ENCODE peak calls at places on chromosomes 7 and 10, in nine cellular contexts. One of them, this sample, is unnamed.

GRCh38 chr7:27897001-27897400 is 157.0 kb downstream of the TAX1BP1 start:
- DNase-seq in PC-3: no peak
- DNase-seq in mammary epithelial cell: no peak
- DNase-seq in uterus: no peak
- DNase-seq in tibial artery: no peak
- DNase-seq in tibial nerve: no peak
- DNase-seq in Peyer's patch: no peak
- DNase-seq in psoas muscle: no peak
- DNase-seq in dorsolateral prefrontal cortex: no peak
- DNase-seq in this sample: no peak

GRCh38 chr7:13532028-13532753 is 457.3 kb downstream of the ETV1 start:
- DNase-seq in PC-3: no peak
- DNase-seq in uterus: no peak
- DNase-seq in psoas muscle: no peak
- DNase-seq in tibial nerve: no peak
- DNase-seq in tibial artery: no peak
- DNase-seq in dorsolateral prefrontal cortex: no peak
- DNase-seq in Peyer's patch: no peak
- DNase-seq in mammary epithelial cell: no peak
- DNase-seq in this sample: no peak

GRCh38 chr7:143436539-143436938 is 6.7 kb upstream of the TAS2R60 start:
- DNase-seq in dorsolateral prefrontal cortex: no peak
- DNase-seq in psoas muscle: no peak
- DNase-seq in PC-3: no peak
- DNase-seq in uterus: no peak
- DNase-seq in Peyer's patch: no peak
- DNase-seq in tibial artery: no peak
- DNase-seq in tibial nerve: no peak
- DNase-seq in mammary epithelial cell: no peak
- DNase-seq in this sample: no peak

GRCh38 chr10:96833220-96834001 is 1.3 kb downstream of the LCOR start:
- DNase-seq in dorsolateral prefrontal cortex: peak
- DNase-seq in psoas muscle: no peak
- DNase-seq in PC-3: no peak
- DNase-seq in tibial artery: no peak
- DNase-seq in uterus: peak
- DNase-seq in tibial nerve: no peak
- DNase-seq in mammary epithelial cell: peak
- DNase-seq in Peyer's patch: peak
- DNase-seq in this sample: no peak

GRCh38 chr10:103716206-103717160 is 138.9 kb downstream of the SH3PXD2A start:
- DNase-seq in uterus: no peak
- DNase-seq in PC-3: peak
- DNase-seq in Peyer's patch: no peak
- DNase-seq in mammary epithelial cell: peak
- DNase-seq in psoas muscle: no peak
- DNase-seq in dorsolateral prefrontal cortex: peak
- DNase-seq in tibial artery: no peak
- DNase-seq in tibial nerve: no peak
- DNase-seq in this sample: no peak

GRCh38 chr7:127392182-127392565 is 334 bp downstream of the ZNF800 start:
- DNase-seq in Peyer's patch: no peak
- DNase-seq in psoas muscle: peak
- DNase-seq in tibial nerve: no peak
- DNase-seq in mammary epithelial cell: peak
- DNase-seq in uterus: peak
- DNase-seq in PC-3: peak
- DNase-seq in dorsolateral prefrontal cortex: peak
- DNase-seq in tibial artery: peak
- DNase-seq in this sample: peak

GRCh38 chr7:92991190-92991589 is 126.6 kb downstream of the SAMD9 start:
- DNase-seq in uterus: no peak
- DNase-seq in dorsolateral prefrontal cortex: no peak
- DNase-seq in Peyer's patch: no peak
- DNase-seq in mammary epithelial cell: no peak
- DNase-seq in tibial artery: no peak
- DNase-seq in tibial nerve: no peak
- DNase-seq in PC-3: no peak
- DNase-seq in psoas muscle: no peak
- DNase-seq in this sample: no peak

GRCh38 chr10:96512997-96513685 is 585 bp downstream of the TLL2 start:
- DNase-seq in psoas muscle: no peak
- DNase-seq in tibial nerve: no peak
- DNase-seq in mammary epithelial cell: no peak
- DNase-seq in dorsolateral prefrontal cortex: no peak
- DNase-seq in uterus: no peak
- DNase-seq in PC-3: no peak
- DNase-seq in tibial artery: no peak
- DNase-seq in Peyer's patch: no peak
- DNase-seq in this sample: peak

GRCh38 chr10:91672021-91672608 is 39.2 kb upstream of the PPP1R3C start:
- DNase-seq in uterus: no peak
- DNase-seq in Peyer's patch: no peak
- DNase-seq in mammary epithelial cell: peak
- DNase-seq in tibial artery: no peak
- DNase-seq in PC-3: peak
- DNase-seq in tibial nerve: no peak
- DNase-seq in dorsolateral prefrontal cortex: no peak
- DNase-seq in psoas muscle: no peak
- DNase-seq in this sample: no peak

GRCh38 chr10:22323538-22324305 is 2.8 kb downstream of the BMI1 start:
- DNase-seq in Peyer's patch: no peak
- DNase-seq in dorsolateral prefrontal cortex: no peak
- DNase-seq in PC-3: peak
- DNase-seq in tibial nerve: no peak
- DNase-seq in psoas muscle: no peak
- DNase-seq in uterus: no peak
- DNase-seq in mammary epithelial cell: no peak
- DNase-seq in tibial artery: no peak
- DNase-seq in this sample: no peak

GRCh38 chr7:23594879-23595604 is 2.1 kb upstream of the CCDC126 start:
- DNase-seq in PC-3: peak
- DNase-seq in uterus: no peak
- DNase-seq in tibial nerve: no peak
- DNase-seq in psoas muscle: no peak
- DNase-seq in mammary epithelial cell: peak
- DNase-seq in dorsolateral prefrontal cortex: no peak
- DNase-seq in tibial artery: no peak
- DNase-seq in Peyer's patch: no peak
- DNase-seq in this sample: no peak

GRCh38 chr10:123996302-123996701 is 97.1 kb downstream of the CHST15 start:
- DNase-seq in PC-3: peak
- DNase-seq in tibial nerve: no peak
- DNase-seq in dorsolateral prefrontal cortex: no peak
- DNase-seq in uterus: no peak
- DNase-seq in mammary epithelial cell: no peak
- DNase-seq in psoas muscle: no peak
- DNase-seq in Peyer's patch: no peak
- DNase-seq in tibial artery: no peak
- DNase-seq in this sample: no peak

GRCh38 chr10:123998197-123999141 is 94.9 kb downstream of the CHST15 start:
- DNase-seq in dorsolateral prefrontal cortex: no peak
- DNase-seq in PC-3: no peak
- DNase-seq in psoas muscle: no peak
- DNase-seq in mammary epithelial cell: no peak
- DNase-seq in tibial artery: no peak
- DNase-seq in Peyer's patch: no peak
- DNase-seq in tibial nerve: no peak
- DNase-seq in uterus: no peak
- DNase-seq in this sample: no peak

GRCh38 chr10:123997013-123997412 is 96.4 kb downstream of the CHST15 start:
- DNase-seq in dorsolateral prefrontal cortex: no peak
- DNase-seq in psoas muscle: no peak
- DNase-seq in mammary epithelial cell: no peak
- DNase-seq in Peyer's patch: no peak
- DNase-seq in tibial nerve: no peak
- DNase-seq in PC-3: no peak
- DNase-seq in uterus: no peak
- DNase-seq in tibial artery: no peak
- DNase-seq in this sample: no peak

GRCh38 chr10:123999261-123999660 is 94.1 kb downstream of the CHST15 start:
- DNase-seq in tibial artery: no peak
- DNase-seq in dorsolateral prefrontal cortex: no peak
- DNase-seq in Peyer's patch: no peak
- DNase-seq in psoas muscle: no peak
- DNase-seq in uterus: no peak
- DNase-seq in mammary epithelial cell: no peak
- DNase-seq in PC-3: no peak
- DNase-seq in tibial nerve: no peak
- DNase-seq in this sample: no peak

GRCh38 chr10:123997486-123998196 is 95.8 kb downstream of the CHST15 start:
- DNase-seq in psoas muscle: no peak
- DNase-seq in tibial nerve: no peak
- DNase-seq in uterus: no peak
- DNase-seq in PC-3: peak
- DNase-seq in dorsolateral prefrontal cortex: no peak
- DNase-seq in tibial artery: peak
- DNase-seq in Peyer's patch: no peak
- DNase-seq in mammary epithelial cell: peak
- DNase-seq in this sample: no peak
- H3K27ac ChIP-seq in psoas muscle: no peak
- H3K27ac ChIP-seq in tibial nerve: peak
- H3K27ac ChIP-seq in uterus: no peak
- H3K27ac ChIP-seq in PC-3: peak
- H3K27ac ChIP-seq in dorsolateral prefrontal cortex: no peak
- H3K27ac ChIP-seq in tibial artery: no peak
- H3K27ac ChIP-seq in Peyer's patch: no peak
- H3K27ac ChIP-seq in mammary epithelial cell: peak
- H3K27ac ChIP-seq in this sample: no peak

GRCh38 chr7:35718047-35718446 is 23.1 kb upstream of the HERPUD2 start:
- DNase-seq in dorsolateral prefrontal cortex: no peak
- DNase-seq in tibial nerve: no peak
- DNase-seq in PC-3: no peak
- DNase-seq in mammary epithelial cell: no peak
- DNase-seq in psoas muscle: no peak
- DNase-seq in uterus: no peak
- DNase-seq in tibial artery: no peak
- DNase-seq in Peyer's patch: no peak
- DNase-seq in this sample: no peak

GRCh38 chr7:35714862-35715261 is 19.9 kb upstream of the HERPUD2 start:
- DNase-seq in psoas muscle: no peak
- DNase-seq in Peyer's patch: no peak
- DNase-seq in PC-3: peak
- DNase-seq in dorsolateral prefrontal cortex: no peak
- DNase-seq in mammary epithelial cell: no peak
- DNase-seq in tibial nerve: no peak
- DNase-seq in uterus: no peak
- DNase-seq in tibial artery: no peak
- DNase-seq in this sample: no peak

GRCh38 chr7:35716038-35716803 is 21.3 kb upstream of the HERPUD2 start:
- DNase-seq in PC-3: no peak
- DNase-seq in psoas muscle: peak
- DNase-seq in dorsolateral prefrontal cortex: peak
- DNase-seq in mammary epithelial cell: no peak
- DNase-seq in tibial nerve: no peak
- DNase-seq in tibial artery: no peak
- DNase-seq in Peyer's patch: no peak
- DNase-seq in uterus: no peak
- DNase-seq in this sample: no peak

GRCh38 chr7:35717516-35717915 is 22.6 kb upstream of the HERPUD2 start:
- DNase-seq in psoas muscle: no peak
- DNase-seq in tibial artery: no peak
- DNase-seq in uterus: no peak
- DNase-seq in Peyer's patch: no peak
- DNase-seq in mammary epithelial cell: no peak
- DNase-seq in tibial nerve: no peak
- DNase-seq in PC-3: no peak
- DNase-seq in dorsolateral prefrontal cortex: no peak
- DNase-seq in this sample: no peak

DNA sequence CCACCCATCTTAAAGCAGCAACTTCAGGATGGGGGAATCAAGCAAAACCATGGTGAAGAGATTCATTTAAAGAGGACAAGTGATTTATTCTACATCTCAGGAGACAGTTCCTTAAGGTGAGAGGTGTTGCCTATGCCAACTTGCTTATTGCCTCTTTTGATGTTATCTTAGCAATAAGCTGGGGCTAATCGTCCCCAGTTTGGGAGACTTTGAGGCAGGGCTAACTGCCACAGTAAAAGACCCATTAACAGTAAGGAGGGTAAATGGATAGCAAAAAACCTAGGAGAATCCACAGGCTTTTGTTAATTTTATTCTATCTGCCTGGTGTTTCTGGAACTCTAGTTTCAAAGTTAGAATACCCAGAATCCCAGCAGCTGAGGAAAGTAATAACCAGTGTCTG is 22.1 kb upstream of the HERPUD2 start:
- DNase-seq in Peyer's patch: no peak
- DNase-seq in PC-3: no peak
- DNase-seq in uterus: no peak
- DNase-seq in psoas muscle: no peak
- DNase-seq in dorsolateral prefrontal cortex: no peak
- DNase-seq in tibial nerve: no peak
- DNase-seq in tibial artery: no peak
- DNase-seq in mammary epithelial cell: no peak
- DNase-seq in this sample: no peak
- H3K27ac ChIP-seq in Peyer's patch: no peak
- H3K27ac ChIP-seq in PC-3: no peak
- H3K27ac ChIP-seq in uterus: peak
- H3K27ac ChIP-seq in psoas muscle: peak
- H3K27ac ChIP-seq in dorsolateral prefrontal cortex: peak
- H3K27ac ChIP-seq in tibial nerve: peak
- H3K27ac ChIP-seq in tibial artery: peak
- H3K27ac ChIP-seq in mammary epithelial cell: no peak
- H3K27ac ChIP-seq in this sample: no peak

GRCh38 chr10:34737772-34738169 is 77.3 kb downstream of the PARD3 start:
- DNase-seq in dorsolateral prefrontal cortex: no peak
- DNase-seq in Peyer's patch: no peak
- DNase-seq in uterus: no peak
- DNase-seq in PC-3: no peak
- DNase-seq in psoas muscle: no peak
- DNase-seq in mammary epithelial cell: no peak
- DNase-seq in tibial nerve: no peak
- DNase-seq in tibial artery: no peak
- DNase-seq in this sample: no peak
- H3K27ac ChIP-seq in dorsolateral prefrontal cortex: no peak
- H3K27ac ChIP-seq in Peyer's patch: no peak
- H3K27ac ChIP-seq in uterus: no peak
- H3K27ac ChIP-seq in PC-3: no peak
- H3K27ac ChIP-seq in psoas muscle: peak
- H3K27ac ChIP-seq in mammary epithelial cell: no peak
- H3K27ac ChIP-seq in tibial nerve: no peak
- H3K27ac ChIP-seq in tibial artery: no peak
- H3K27ac ChIP-seq in this sample: no peak

DNA sequence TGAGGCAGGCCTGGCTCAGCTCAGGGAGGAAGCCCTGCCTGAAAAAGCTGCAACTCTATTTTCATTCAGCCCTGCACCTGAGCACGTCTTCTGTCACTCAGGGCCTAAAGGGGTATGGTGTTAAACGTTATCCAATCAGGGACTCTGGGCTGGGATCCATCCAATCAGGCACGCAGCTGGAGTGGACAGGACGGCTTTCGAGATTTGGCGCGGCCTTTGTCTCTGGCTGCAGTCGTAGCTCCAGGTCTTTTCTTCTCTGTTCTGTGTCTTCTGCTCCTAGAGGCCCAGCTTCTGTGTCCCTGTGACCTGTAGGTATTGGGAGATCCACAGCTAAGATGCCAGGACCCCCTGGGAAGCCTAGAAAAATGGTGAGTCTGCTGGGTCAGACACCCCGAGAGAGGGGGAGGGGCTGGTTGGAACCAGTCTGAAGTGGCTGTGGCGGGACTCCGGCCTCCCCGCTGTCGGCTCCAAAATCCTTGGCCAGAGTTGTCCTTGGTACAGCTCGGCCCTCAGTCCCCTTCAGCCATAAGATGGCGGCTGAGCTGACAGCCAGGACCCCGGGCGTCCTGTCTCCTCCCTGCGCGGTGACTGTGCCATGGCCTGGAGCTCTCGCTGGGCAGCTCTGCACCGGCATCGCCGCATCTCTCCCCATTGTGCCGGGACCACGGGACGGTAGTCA is 11.7 kb upstream of the ZNF680 start:
- DNase-seq in psoas muscle: no peak
- DNase-seq in tibial artery: peak
- DNase-seq in Peyer's patch: no peak
- DNase-seq in PC-3: no peak
- DNase-seq in uterus: no peak
- DNase-seq in mammary epithelial cell: no peak
- DNase-seq in tibial nerve: no peak
- DNase-seq in dorsolateral prefrontal cortex: no peak
- DNase-seq in this sample: no peak
- H3K27ac ChIP-seq in psoas muscle: no peak
- H3K27ac ChIP-seq in tibial artery: peak
- H3K27ac ChIP-seq in Peyer's patch: no peak
- H3K27ac ChIP-seq in PC-3: no peak
- H3K27ac ChIP-seq in uterus: no peak
- H3K27ac ChIP-seq in mammary epithelial cell: no peak
- H3K27ac ChIP-seq in tibial nerve: no peak
- H3K27ac ChIP-seq in dorsolateral prefrontal cortex: no peak
- H3K27ac ChIP-seq in this sample: no peak

This sample was measured in CD4-positive, alpha-beta T cell.